ENCODE peak calls at places on chromosomes 6 and 20, in four cellular contexts. J, X, Q and F are unnamed samples.

GRCh38 chr6:100435299-100435698 is 29.4 kb downstream of the SIM1 start:
- DNase-seq in J (no peak), X (no peak), Q (no peak), F (no peak)

GRCh38 chr20:25310921-25311728 is 63.2 kb downstream of the PYGB start:
- DNase-seq in J (peak), X (peak), Q (no peak), F (no peak)

GRCh38 chr6:110412258-110412839 is 3.0 kb downstream of the DDO start:
- DNase-seq in J (no peak), X (no peak), Q (no peak), F (no peak)

GRCh38 chr6:5766260-5766659 is 240.5 kb downstream of the NRN1 start:
- DNase-seq in J (no peak), X (no peak), Q (no peak), F (no peak)

GRCh38 chr6:35292494-35292893 is 5.1 kb upstream of the DEF6 start:
- DNase-seq in J (no peak), X (no peak), Q (no peak), F (no peak)

GRCh38 chr6:165181951-165182414 is 127.4 kb downstream of the C6orf118 start:
- DNase-seq in J (peak), X (no peak), Q (no peak), F (no peak)

GRCh38 chr6:150336299-150336698 is 32.5 kb upstream of the IYD start:
- DNase-seq in J (peak), X (no peak), Q (no peak), F (no peak)

GRCh38 chr6:107715523-107716321 is 108.4 kb downstream of the SCML4 start:
- DNase-seq in J (no peak), X (no peak), Q (peak), F (no peak)

GRCh38 chr6:168819546-168819945 is 378.6 kb downstream of the SMOC2 start:
- DNase-seq in J (no peak), X (no peak), Q (no peak), F (no peak)

GRCh38 chr6:111342913-111343312 is 140.1 kb downstream of the REV3L start:
- DNase-seq in J (peak), X (no peak), Q (no peak), F (peak)

GRCh38 chr20:59253325-59253724 is 47.1 kb upstream of the EDN3 start:
- DNase-seq in J (no peak), X (no peak), Q (peak), F (no peak)

GRCh38 chr6:77030929-77031674 is 432.2 kb downstream of the HTR1B start:
- DNase-seq in J (peak), X (no peak), Q (no peak), F (no peak)

GRCh38 chr6:20265842-20266241 is 53.6 kb upstream of the MBOAT1 start:
- DNase-seq in J (peak), X (no peak), Q (no peak), F (no peak)

GRCh38 chr6:64249129-64249528 is 613.5 kb downstream of the PHF3 start:
- DNase-seq in J (peak), X (no peak), Q (no peak), F (no peak)

GRCh38 chr6:108844632-108845031 is 3.6 kb upstream of the ARMC2 start:
- DNase-seq in J (no peak), X (no peak), Q (no peak), F (no peak)

GRCh38 chr6:93416575-93417420 is 2.6 kb downstream of the EPHA7 start:
- DNase-seq in J (peak), X (no peak), Q (no peak), F (no peak)

GRCh38 chr6:108395297-108395696 is 100.4 kb downstream of the AFG1L start:
- DNase-seq in J (no peak), X (no peak), Q (no peak), F (no peak)

GRCh38 chr6:107704377-107705013 is 119.6 kb downstream of the SCML4 start:
- DNase-seq in J (peak), X (no peak), Q (no peak), F (no peak)

GRCh38 chr20:46364670-46365482 is 41.5 kb downstream of the ELMO2 start:
- DNase-seq in J (no peak), X (no peak), Q (no peak), F (no peak)

GRCh38 chr20:46031701-46032254 is 2.8 kb downstream of the SLC12A5 start:
- DNase-seq in J (no peak), X (no peak), Q (no peak), F (no peak)

GRCh38 chr6:107418118-107418517 is 41.2 kb downstream of the PDSS2 start:
- DNase-seq in J (peak), X (no peak), Q (no peak), F (no peak)

GRCh38 chr6:73746776-73747175 is 50.8 kb downstream of the CD109 start:
- DNase-seq in J (peak), X (no peak), Q (no peak), F (no peak)

GRCh38 chr6:16466778-16467177 is 228.4 kb downstream of the GMPR start:
- DNase-seq in J (no peak), X (no peak), Q (no peak), F (no peak)

GRCh38 chr6:124961784-124962611 is at the start of gene RNF217:
- DNase-seq in J (peak), X (no peak), Q (no peak), F (no peak)

GRCh38 chr20:62412194-62413024 is 5.3 kb upstream of the CABLES2 start:
- DNase-seq in J (no peak), X (no peak), Q (no peak), F (no peak)

GRCh38 chr6:53615633-53616449 is 49.7 kb downstream of the KLHL31 start:
- DNase-seq in J (peak), X (peak), Q (no peak), F (no peak)